ENCODE peak calls at places on chromosomes 16 and 17, in five cellular contexts. I is stimulated activated naive B cell treated with anti-CD40 and anti-IgM and Interleukin-4, amounts not matched to agents 10 μg/mL and 1 μg/mL and 100 μg/mL, for 72 hours; C is substantia nigra; V is esophagus muscularis mucosa; G is activated CD4-positive, CD25-positive, alpha-beta regulatory T cell. N is an unnamed sample.

GRCh38 chr16:725463-726187 is 618 bp downstream of the CCDC78 start:
- DNase-seq in V (no peak), C (no peak), G (no peak), I (no peak), N (no peak)

GRCh38 chr17:64780096-64781012 is 118.2 kb upstream of the SMURF2 start:
- DNase-seq in G (peak; percentile 63), V (no peak), C (no peak), I (peak; percentile 40), N (peak; percentile 65)

GRCh38 chr17:45231481-45232116 is 9.9 kb downstream of the FMNL1 start:
- DNase-seq in I (no peak), V (no peak), G (no peak), C (no peak), N (no peak)

GRCh38 chr17:65047939-65048338 is 8.6 kb downstream of the GNA13 start:
- DNase-seq in G (no peak), V (no peak), I (no peak), C (no peak), N (no peak)

GRCh38 chr17:33370384-33370783 is 77.3 kb upstream of the ASIC2 start:
- DNase-seq in C (no peak), V (no peak), G (no peak), I (no peak), N (no peak)

GRCh38 chr16:58211245-58211644 is 13.3 kb upstream of the CSNK2A2 start:
- DNase-seq in G (no peak), C (no peak), V (no peak), I (no peak), N (no peak)

GRCh38 chr16:74568961-74569631 is 37.8 kb downstream of the GLG1 start:
- DNase-seq in C (no peak), I (no peak), G (no peak), V (no peak), N (no peak)

GRCh38 chr17:82216301-82217119 is 3.9 kb upstream of the CCDC57 start:
- DNase-seq in V (no peak), I (peak; percentile 83), C (peak; percentile 41), G (no peak), N (no peak)

GRCh38 chr17:40345161-40346034 is 19.1 kb downstream of the GJD3 start:
- DNase-seq in G (no peak), V (no peak), I (no peak), C (peak; percentile 19), N (peak; percentile 35)

GRCh38 chr17:8629371-8630226 is 926 bp downstream of the MYH10 start:
- DNase-seq in V (no peak), C (peak; percentile 34), G (no peak), I (no peak), N (peak; percentile 16)